ENCODE peak calls at places on chromosome 22, in six cellular contexts. X is GM12891, D is H1, Y is K562, Z is HepG2, Q is GM12878. L is an unnamed sample.
A peak's percentile ranks its signal among the peaks of the same experiment; 100 is the strongest.

GRCh38 chr22:30809086-30809485 is 114.4 kb downstream of the OSBP2 start:
- DNase-seq in X (no peak), D (no peak), Y (no peak), Z (no peak), Q (no peak), L (no peak)

GRCh38 chr22:29225422-29226090 is 19.9 kb downstream of the EMID1 start:
- DNase-seq in X (peak; percentile 18), D (no peak), Y (no peak), Z (no peak), Q (no peak), L (no peak)

GRCh38 chr22:19679476-19680099 is 34.7 kb upstream of the SEPTIN5 start:
- DNase-seq in X (no peak), D (peak; percentile 96), Y (peak; percentile 94), Z (no peak), Q (no peak), L (no peak)

GRCh38 chr22:29617922-29618629 is 14.6 kb downstream of the NF2 start:
- DNase-seq in X (no peak), D (no peak), Y (no peak), Z (no peak), Q (no peak), L (no peak)

GRCh38 chr22:40469181-40469580 is 98.8 kb downstream of the SGSM3 start:
- DNase-seq in X (no peak), D (no peak), Y (peak; percentile 60), Z (no peak), Q (no peak), L (no peak)

GRCh38 chr22:19723165-19723989 is at the start of gene GP1BB:
- DNase-seq in X (peak; percentile 72), D (peak; percentile 74), Y (peak; percentile 100), Z (no peak), Q (no peak), L (no peak)

GRCh38 chr22:30302810-30303138 is 13.5 kb upstream of the CASTOR1 start:
- DNase-seq in X (no peak), D (no peak), Y (no peak), Z (no peak), Q (no peak), L (no peak)

GRCh38 chr22:22893891-22894739 is 6.5 kb downstream of the IGLL5 start:
- DNase-seq in X (no peak), D (no peak), Y (peak; percentile 65), Z (no peak), Q (no peak), L (no peak)

GRCh38 chr22:21652547-21653545 is 10.7 kb downstream of the SDF2L1 start:
- DNase-seq in X (no peak), D (peak; percentile 67), Y (peak; percentile 85), Z (no peak), Q (no peak), L (peak; percentile 41)

GRCh38 chr22:44574581-44575343 is 76.7 kb upstream of the RTL6 start:
- DNase-seq in X (no peak), D (no peak), Y (no peak), Z (no peak), Q (no peak), L (no peak)

GRCh38 chr22:29710922-29711593 is 8.7 kb upstream of the CABP7 start:
- DNase-seq in X (no peak), D (no peak), Y (no peak), Z (no peak), Q (no peak), L (no peak)

GRCh38 chr22:23751441-23751996 is 607 bp upstream of the ZNF70 start:
- DNase-seq in X (no peak), D (no peak), Y (peak; percentile 30), Z (no peak), Q (no peak), L (peak; percentile 48)

GRCh38 chr22:37079668-37080171 is 28.2 kb downstream of the KCTD17 start:
- DNase-seq in X (no peak), D (no peak), Y (no peak), Z (no peak), Q (no peak), L (no peak)

GRCh38 chr22:40741116-40741515 is 61.8 kb downstream of the MCHR1 start:
- DNase-seq in X (no peak), D (no peak), Y (no peak), Z (no peak), Q (no peak), L (no peak)

GRCh38 chr22:20111045-20111688 is 4.7 kb upstream of the RANBP1 start:
- DNase-seq in X (peak; percentile 66), D (no peak), Y (peak; percentile 89), Z (peak; percentile 61), Q (no peak), L (peak; percentile 58)

GRCh38 chr22:22687638-22688500 is 43.5 kb downstream of the GGTLC2 start:
- DNase-seq in X (no peak), D (no peak), Y (peak; percentile 90), Z (peak; percentile 43), Q (no peak), L (no peak)

GRCh38 chr22:37213941-37214340 is 1.7 kb upstream of the SSTR3 start:
- DNase-seq in X (no peak), D (no peak), Y (no peak), Z (no peak), Q (no peak), L (no peak)

GRCh38 chr22:19730662-19731360 is 7.5 kb downstream of the GP1BB start:
- DNase-seq in X (peak; percentile 96), D (peak; percentile 97), Y (peak; percentile 98), Z (peak; percentile 78), Q (no peak), L (peak; percentile 96)

GRCh38 chr22:32482708-32483107 is 8.1 kb downstream of the FBXO7 start:
- DNase-seq in X (no peak), D (no peak), Y (peak; percentile 44), Z (no peak), Q (peak; percentile 39), L (no peak)

GRCh38 chr22:23359583-23360123 is 179.3 kb downstream of the BCR start:
- DNase-seq in X (no peak), D (no peak), Y (no peak), Z (no peak), Q (no peak), L (no peak)

GRCh38 chr22:36337365-36338130 is 50.2 kb downstream of the MYH9 start:
- DNase-seq in X (no peak), D (no peak), Y (no peak), Z (no peak), Q (no peak), L (no peak)

GRCh38 chr22:22156716-22157499 is 87.7 kb upstream of the VPREB1 start:
- DNase-seq in X (peak; percentile 44), D (peak; percentile 69), Y (peak; percentile 98), Z (peak; percentile 70), Q (peak; percentile 59), L (peak; percentile 61)

GRCh38 chr22:41288245-41288946 is 2.4 kb upstream of the RANGAP1 start:
- DNase-seq in X (no peak), D (no peak), Y (no peak), Z (peak; percentile 92), Q (no peak), L (no peak)

GRCh38 chr22:25100972-25101371 is 98.7 kb upstream of the CRYBB3 start:
- DNase-seq in X (no peak), D (no peak), Y (peak; percentile 77), Z (no peak), Q (no peak), L (no peak)

GRCh38 chr22:41368543-41368817 is 13.3 kb upstream of the TEF start:
- DNase-seq in X (no peak), D (no peak), Y (no peak), Z (no peak), Q (no peak), L (no peak)

GRCh38 chr22:44609589-44609988 is 92.4 kb upstream of the PRR5 start:
- DNase-seq in X (no peak), D (no peak), Y (no peak), Z (no peak), Q (no peak), L (no peak)

GRCh38 chr22:46073683-46074504 is 76.4 kb upstream of the PPARA start:
- DNase-seq in X (no peak), D (no peak), Y (no peak), Z (no peak), Q (no peak), L (no peak)
- TF ChIP-seq POLR2A in X (no peak), D (no peak), Y (no peak), Z (no peak), Q (no peak), L (no peak)

DNA sequence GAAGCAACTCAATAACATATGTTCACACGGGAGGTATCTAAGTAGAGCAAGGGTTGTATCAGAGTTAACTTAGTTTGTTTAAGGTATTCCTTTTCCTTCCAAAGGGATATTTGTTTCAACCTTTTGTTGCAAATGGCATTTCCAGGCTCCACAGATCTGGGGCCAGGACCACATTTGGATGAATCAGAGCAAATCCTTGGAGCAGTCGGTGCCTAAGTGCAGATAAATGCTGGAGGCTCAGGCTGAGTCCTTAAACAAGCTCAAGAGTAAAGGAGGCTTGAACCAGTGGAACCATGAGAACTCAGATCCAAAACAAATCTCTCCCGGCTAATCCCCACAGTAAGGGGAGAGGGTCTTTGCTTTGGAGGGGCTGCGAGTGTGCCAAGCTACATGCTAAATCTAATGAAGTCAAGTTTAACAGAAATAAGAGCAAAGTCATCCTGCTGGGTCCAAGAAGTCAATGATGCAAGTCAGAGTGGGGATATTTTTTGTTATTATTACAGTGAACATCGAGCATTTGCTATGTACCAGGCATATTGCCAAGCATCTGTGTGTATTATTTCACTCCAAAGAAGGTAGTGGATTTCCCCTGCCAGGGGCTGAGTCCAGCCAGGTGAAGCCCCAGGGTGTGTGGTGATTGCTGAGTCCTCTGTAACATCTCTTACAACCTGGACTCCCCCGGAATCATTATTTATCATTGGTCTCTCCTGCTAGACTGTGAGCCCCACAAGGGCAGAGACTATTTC is 548.8 kb downstream of the MIAT start:
- DNase-seq in X (no peak), D (no peak), Y (no peak), Z (no peak), Q (no peak), L (no peak)
- TF ChIP-seq TAF1 in X (no peak), D (no peak), Y (no peak), Z (no peak), Q (no peak), L (no peak)

DNA sequence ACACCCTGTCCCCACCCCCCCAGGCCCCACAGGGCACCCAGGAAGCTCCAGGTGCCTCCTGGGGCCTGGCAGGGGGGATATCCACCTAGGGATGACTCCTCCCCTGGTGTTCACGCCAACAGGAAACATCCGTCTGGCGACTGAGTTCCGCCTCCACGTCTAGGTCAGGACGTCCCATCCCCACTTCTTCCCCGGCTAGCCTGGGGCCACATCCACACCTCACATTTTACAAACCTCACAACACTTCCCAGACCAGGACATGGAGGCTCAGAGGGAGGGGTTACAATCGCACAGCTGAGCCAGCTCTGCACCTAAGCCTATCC is 21.0 kb downstream of the MAFF start:
- DNase-seq in X (no peak), D (no peak), Y (no peak), Z (no peak), Q (no peak), L (no peak)
- TF ChIP-seq POLR2AphosphoS5 in X (no peak), D (no peak), Y (no peak), Z (no peak), Q (no peak), L (no peak)

DNA sequence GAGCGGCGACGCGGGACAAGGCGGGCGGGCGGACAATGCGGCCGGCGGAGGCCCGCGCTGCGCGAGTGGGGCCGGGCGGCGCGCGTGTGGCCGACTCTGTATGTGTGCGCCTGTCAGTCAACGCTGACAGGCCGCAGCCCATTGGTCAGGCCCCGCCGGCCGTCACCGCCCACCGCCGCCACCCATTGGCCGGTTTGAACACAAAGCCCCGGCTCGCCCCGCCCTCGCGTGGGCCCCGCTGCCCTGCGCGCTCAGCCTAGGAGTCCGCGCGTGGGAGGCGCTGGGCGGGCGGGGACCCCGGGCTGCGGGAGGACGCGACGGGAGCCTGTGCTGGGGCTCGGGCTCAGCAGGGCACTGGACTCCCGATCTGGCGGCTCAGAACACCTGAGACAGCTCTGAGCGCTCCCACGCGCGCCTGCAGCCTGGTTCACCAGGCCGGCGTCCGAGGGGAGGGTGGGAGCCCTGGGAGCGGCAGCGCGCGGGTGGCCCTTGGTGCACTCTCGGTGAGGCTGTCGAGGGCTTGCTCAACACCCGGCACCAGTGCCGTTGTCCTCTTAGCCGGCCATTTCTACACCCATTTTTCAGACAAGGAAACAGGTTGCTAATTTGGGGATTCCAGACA is at the start of gene SUN2:
- DNase-seq in X (peak; percentile 97), D (peak; percentile 88), Y (peak; percentile 98), Z (peak; percentile 69), Q (peak; percentile 53), L (peak; percentile 98)
- TF ChIP-seq POLR2A in X (peak; percentile 52), D (no peak), Y (peak; percentile 64), Z (no peak), Q (peak; percentile 81), L (peak; percentile 67)

L was measured in GM12892.